ENCODE peak calls at places on chromosomes 7 and 10, in seven cellular contexts. X is A673, F is ovary, V is fibroblast of pulmonary artery, Y is foreskin fibroblast, U is heart right ventricle, S is AG04450. P is an unnamed sample.

GRCh38 chr10:72254891-72255568 is 18.7 kb upstream of the DDIT4 start:
- DNase-seq in X (peak; percentile 72), F (peak; percentile 94), V (peak; percentile 87), Y (peak; percentile 95), U (peak; percentile 90), S (no peak), P (peak; percentile 78)

GRCh38 chr7:47513741-47514241 is 68.1 kb downstream of the TNS3 start:
- DNase-seq in X (no peak), F (no peak), V (peak; percentile 57), Y (peak; percentile 86), U (no peak), S (peak; percentile 94), P (peak; percentile 92)

GRCh38 chr10:99534939-99535763 is 2.4 kb downstream of the NKX2-3 start:
- DNase-seq in X (peak; percentile 64), F (no peak), V (peak; percentile 20), Y (peak; percentile 51), U (no peak), S (no peak), P (no peak)

GRCh38 chr7:44132039-44132438 is 8.7 kb upstream of the POLD2 start:
- DNase-seq in X (no peak), F (no peak), V (peak; percentile 38), Y (no peak), U (peak; percentile 64), S (no peak), P (peak; percentile 36)

GRCh38 chr10:12702215-12702614 is 299.3 kb downstream of the CCDC3 start:
- DNase-seq in X (no peak), F (no peak), V (no peak), Y (no peak), U (no peak), S (no peak), P (no peak)

GRCh38 chr7:121504478-121504877 is 108.4 kb upstream of the FAM3C start:
- DNase-seq in X (peak; percentile 49), F (peak; percentile 31), V (peak; percentile 88), Y (peak; percentile 90), U (no peak), S (peak; percentile 8), P (peak; percentile 93)

GRCh38 chr10:96043895-96044580 is 655 bp downstream of the CCNJ start:
- DNase-seq in X (peak; percentile 53), F (peak; percentile 34), V (peak; percentile 32), Y (peak; percentile 71), U (peak; percentile 50), S (no peak), P (peak; percentile 31)

GRCh38 chr7:71472962-71473361 is 341.0 kb downstream of the GALNT17 start:
- DNase-seq in X (no peak), F (no peak), V (no peak), Y (no peak), U (no peak), S (no peak), P (no peak)

GRCh38 chr7:149669121-149669818 is 104.1 kb downstream of the ZNF467 start:
- DNase-seq in X (peak; percentile 33), F (no peak), V (peak; percentile 64), Y (peak; percentile 44), U (no peak), S (no peak), P (peak; percentile 68)

GRCh38 chr7:85737426-85737825 is 550.6 kb upstream of the SEMA3D start:
- DNase-seq in X (no peak), F (no peak), V (no peak), Y (no peak), U (no peak), S (no peak), P (no peak)

GRCh38 chr10:124647421-124648130 is 96.6 kb downstream of the FAM53B start:
- DNase-seq in X (peak; percentile 61), F (no peak), V (peak; percentile 35), Y (peak; percentile 45), U (peak; percentile 64), S (no peak), P (peak; percentile 20)

GRCh38 chr10:112232670-112233069 is 49.1 kb upstream of the GPAM start:
- DNase-seq in X (no peak), F (no peak), V (no peak), Y (no peak), U (no peak), S (no peak), P (no peak)

GRCh38 chr7:131493081-131493480 is 63.3 kb downstream of the PODXL start:
- DNase-seq in X (no peak), F (no peak), V (no peak), Y (no peak), U (no peak), S (no peak), P (no peak)

GRCh38 chr10:49550563-49550962 is 11.6 kb upstream of the ERCC6 start:
- DNase-seq in X (no peak), F (no peak), V (peak; percentile 77), Y (peak; percentile 92), U (no peak), S (no peak), P (peak; percentile 78)

GRCh38 chr7:83211685-83212084 is 49.0 kb upstream of the PCLO start:
- DNase-seq in X (no peak), F (no peak), V (no peak), Y (no peak), U (no peak), S (no peak), P (no peak)

GRCh38 chr7:148701414-148701813 is 2.7 kb downstream of the CUL1 start:
- DNase-seq in X (peak; percentile 48), F (no peak), V (peak; percentile 43), Y (peak; percentile 50), U (no peak), S (no peak), P (peak; percentile 34)

GRCh38 chr10:11588878-11589277 is 22.6 kb downstream of the USP6NL start:
- DNase-seq in X (no peak), F (no peak), V (no peak), Y (no peak), U (no peak), S (no peak), P (no peak)

GRCh38 chr7:92751902-92752901 is 84.2 kb downstream of the CDK6 start:
- DNase-seq in X (no peak), F (no peak), V (peak; percentile 82), Y (peak; percentile 90), U (no peak), S (peak; percentile 87), P (peak; percentile 85)

GRCh38 chr7:120170384-120170783 is 102.6 kb upstream of the KCND2 start:
- DNase-seq in X (no peak), F (no peak), V (no peak), Y (no peak), U (no peak), S (no peak), P (no peak)

GRCh38 chr10:79182763-79183467 is 114.1 kb downstream of the ZMIZ1 start:
- DNase-seq in X (no peak), F (no peak), V (no peak), Y (no peak), U (peak; percentile 18), S (no peak), P (peak; percentile 57)

GRCh38 chr7:158043461-158044155 is 544.0 kb downstream of the PTPRN2 start:
- DNase-seq in X (no peak), F (no peak), V (no peak), Y (no peak), U (no peak), S (no peak), P (no peak)

GRCh38 chr7:136523581-136523980 is 344.9 kb upstream of the CHRM2 start:
- DNase-seq in X (peak; percentile 66), F (no peak), V (peak; percentile 1), Y (peak; percentile 26), U (no peak), S (no peak), P (no peak)

GRCh38 chr10:88949912-88950664 is 2.5 kb downstream of the ACTA2 start:
- DNase-seq in X (peak; percentile 24), F (no peak), V (peak; percentile 31), Y (peak; percentile 26), U (no peak), S (no peak), P (peak; percentile 71)
- H3K4me3 ChIP-seq in X (no peak overlapping the region), F (peak overlapping the region; percentile 50), V (peak overlapping the region; percentile 49), Y (no peak overlapping the region), U (peak overlapping the region; percentile 40), S (peak overlapping the region; percentile 60), P (no peak overlapping the region)

GRCh38 chr7:94295805-94296204 is 98.9 kb upstream of the COL1A2 start:
- DNase-seq in X (peak; percentile 85), F (peak; percentile 44), V (peak; percentile 91), Y (peak; percentile 89), U (no peak), S (peak; percentile 60), P (peak; percentile 94)
- TF ChIP-seq CTCF in X (peak; percentile 75), F (peak; percentile 83), V (peak; percentile 83), Y (peak; percentile 77), U (no peak), S (peak; percentile 80), P (peak; percentile 74)

GRCh38 chr10:87870154-87870553 is 6.7 kb downstream of the PTEN start:
- DNase-seq in X (no peak), F (no peak), V (no peak), Y (no peak), U (no peak), S (no peak), P (no peak)
- H3K4me3 ChIP-seq in X (no peak overlapping the region), F (peak overlapping the region; percentile 1), V (no peak overlapping the region), Y (peak overlapping the region; percentile 98), U (peak overlapping the region; percentile 9), S (no peak overlapping the region), P (no peak overlapping the region)

GRCh38 chr10:132319853-132320669 is 11.9 kb upstream of the LRRC27 start:
- DNase-seq in X (peak; percentile 63), F (no peak), V (peak; percentile 85), Y (peak; percentile 90), U (no peak), S (peak; percentile 67), P (peak; percentile 89)

GRCh38 chr10:132325969-132326889 is 5.8 kb upstream of the LRRC27 start:
- DNase-seq in X (no peak), F (no peak), V (no peak), Y (no peak), U (no peak), S (no peak), P (no peak)

GRCh38 chr10:132321726-132322125 is 10.3 kb upstream of the LRRC27 start:
- DNase-seq in X (no peak), F (no peak), V (no peak), Y (no peak), U (no peak), S (no peak), P (no peak)

GRCh38 chr10:132320776-132321469 is 11.1 kb upstream of the LRRC27 start:
- DNase-seq in X (no peak), F (no peak), V (no peak), Y (no peak), U (no peak), S (no peak), P (no peak)

GRCh38 chr10:132322621-132323048 is 9.4 kb upstream of the LRRC27 start:
- DNase-seq in X (peak; percentile 53), F (no peak), V (peak; percentile 68), Y (peak; percentile 77), U (no peak), S (no peak), P (peak; percentile 60)
- TF ChIP-seq CTCF in X (peak; percentile 15), F (no peak), V (peak; percentile 37), Y (peak; percentile 23), U (no peak), S (peak; percentile 32), P (peak; percentile 28)